ENCODE peak calls at places on chromosomes 5 and 9, in seven cellular contexts. X, Y, T, G, E, P and U are unnamed samples.

GRCh38 chr5:140840978-140841962 is at the start of gene PCDHA8:
- DNase-seq in X (peak; percentile 58), Y (no peak), T (no peak), G (no peak), E (no peak), P (no peak), U (no peak)

GRCh38 chr9:123548749-123549545 is 192.9 kb downstream of the CRB2 start:
- DNase-seq in X (no peak), Y (no peak), T (no peak), G (no peak), E (no peak), P (no peak), U (no peak)

GRCh38 chr9:23842531-23843129 is 16.6 kb upstream of the ELAVL2 start:
- DNase-seq in X (no peak), Y (no peak), T (no peak), G (no peak), E (no peak), P (no peak), U (no peak)

GRCh38 chr5:41641621-41642020 is 131.2 kb upstream of the PLCXD3 start:
- DNase-seq in X (no peak), Y (no peak), T (no peak), G (no peak), E (no peak), P (no peak), U (no peak)

GRCh38 chr5:157709346-157709745 is 21.9 kb upstream of the THG1L start:
- DNase-seq in X (no peak), Y (no peak), T (no peak), G (no peak), E (no peak), P (no peak), U (no peak)

GRCh38 chr5:10985711-10986110 is 224.7 kb upstream of the DAP start:
- DNase-seq in X (no peak), Y (no peak), T (no peak), G (no peak), E (no peak), P (no peak), U (no peak)

GRCh38 chr5:145479862-145480261 is 355.3 kb downstream of the PRELID2 start:
- DNase-seq in X (no peak), Y (no peak), T (no peak), G (no peak), E (no peak), P (no peak), U (no peak)

GRCh38 chr9:92740446-92740961 is 24.1 kb downstream of the BICD2 start:
- DNase-seq in X (no peak), Y (no peak), T (no peak), G (no peak), E (no peak), P (no peak), U (no peak)

GRCh38 chr5:52738095-52738506 is 49.6 kb upstream of the ITGA1 start:
- DNase-seq in X (no peak), Y (no peak), T (no peak), G (peak; percentile 14), E (no peak), P (no peak), U (no peak)

GRCh38 chr9:90961375-90961774 is 159.8 kb downstream of the SYK start:
- DNase-seq in X (no peak), Y (no peak), T (no peak), G (peak; percentile 38), E (no peak), P (peak; percentile 30), U (no peak)

GRCh38 chr9:85508616-85509015 is 233.1 kb downstream of the AGTPBP1 start:
- DNase-seq in X (no peak), Y (no peak), T (no peak), G (no peak), E (no peak), P (no peak), U (no peak)

GRCh38 chr5:39716532-39716971 is 291.8 kb upstream of the DAB2 start:
- DNase-seq in X (peak; percentile 51), Y (no peak), T (no peak), G (peak; percentile 56), E (no peak), P (no peak), U (no peak)

GRCh38 chr9:4689687-4690104 is 10.3 kb downstream of the CDC37L1 start:
- DNase-seq in X (no peak), Y (no peak), T (no peak), G (no peak), E (no peak), P (no peak), U (no peak)

GRCh38 chr9:81823672-81824554 is 104.3 kb upstream of the SPATA31D4 start:
- DNase-seq in X (no peak), Y (no peak), T (no peak), G (no peak), E (no peak), P (no peak), U (no peak)

GRCh38 chr5:172414618-172415599 is 39.4 kb downstream of the SH3PXD2B start:
- DNase-seq in X (no peak), Y (peak; percentile 45), T (peak; percentile 96), G (peak; percentile 55), E (no peak), P (no peak), U (no peak)

GRCh38 chr9:78326564-78326963 is 29.6 kb downstream of the PSAT1 start:
- DNase-seq in X (no peak), Y (no peak), T (no peak), G (no peak), E (no peak), P (no peak), U (no peak)

GRCh38 chr9:1505489-1505888 is 455.3 kb downstream of the DMRT2 start:
- DNase-seq in X (no peak), Y (no peak), T (no peak), G (no peak), E (no peak), P (no peak), U (no peak)

GRCh38 chr9:113516840-113517577 is 53.5 kb downstream of the RGS3 start:
- DNase-seq in X (no peak), Y (no peak), T (no peak), G (no peak), E (no peak), P (no peak), U (no peak)

DNA sequence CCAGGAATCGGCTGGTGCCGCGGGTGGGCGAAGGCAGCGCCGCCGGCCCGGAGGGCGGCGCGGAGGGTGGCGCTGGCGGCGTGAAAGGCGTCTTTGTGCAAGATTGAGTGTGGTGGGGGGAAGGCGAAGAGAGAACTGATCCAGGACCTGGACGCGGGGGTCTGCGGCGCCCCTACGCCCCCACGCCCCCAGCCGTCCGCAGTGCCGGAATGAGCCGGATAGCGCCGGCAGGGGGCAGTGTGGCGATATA is 4.5 kb upstream of the RGMB start:
- DNase-seq in X (peak; percentile 69), Y (peak; percentile 45), T (no peak), G (no peak), E (peak; percentile 5), P (peak; percentile 55), U (no peak)
- TF ChIP-seq CTCF in X (peak; percentile 79), Y (peak; percentile 68), T (no peak), G (peak; percentile 54), E (peak; percentile 69), P (peak; percentile 67), U (peak; percentile 83)

GRCh38 chr5:115841382-115842088 is at the start of the genes AP3S1 and ATG12:
- DNase-seq in X (peak; percentile 89), Y (peak; percentile 90), T (peak; percentile 95), G (peak; percentile 90), E (peak; percentile 88), P (peak; percentile 92), U (peak; percentile 46)

GRCh38 chr5:115843444-115844130 is 1.9 kb downstream of the AP3S1 start:
- DNase-seq in X (no peak), Y (no peak), T (no peak), G (no peak), E (no peak), P (no peak), U (no peak)

GRCh38 chr5:115842952-115843351 is 1.2 kb downstream of the AP3S1 start:
- DNase-seq in X (no peak), Y (no peak), T (no peak), G (no peak), E (no peak), P (no peak), U (no peak)

GRCh38 chr5:115840825-115841224 is 540 bp downstream of the ATG12 start:
- DNase-seq in X (no peak), Y (no peak), T (no peak), G (no peak), E (no peak), P (no peak), U (no peak)

DNA sequence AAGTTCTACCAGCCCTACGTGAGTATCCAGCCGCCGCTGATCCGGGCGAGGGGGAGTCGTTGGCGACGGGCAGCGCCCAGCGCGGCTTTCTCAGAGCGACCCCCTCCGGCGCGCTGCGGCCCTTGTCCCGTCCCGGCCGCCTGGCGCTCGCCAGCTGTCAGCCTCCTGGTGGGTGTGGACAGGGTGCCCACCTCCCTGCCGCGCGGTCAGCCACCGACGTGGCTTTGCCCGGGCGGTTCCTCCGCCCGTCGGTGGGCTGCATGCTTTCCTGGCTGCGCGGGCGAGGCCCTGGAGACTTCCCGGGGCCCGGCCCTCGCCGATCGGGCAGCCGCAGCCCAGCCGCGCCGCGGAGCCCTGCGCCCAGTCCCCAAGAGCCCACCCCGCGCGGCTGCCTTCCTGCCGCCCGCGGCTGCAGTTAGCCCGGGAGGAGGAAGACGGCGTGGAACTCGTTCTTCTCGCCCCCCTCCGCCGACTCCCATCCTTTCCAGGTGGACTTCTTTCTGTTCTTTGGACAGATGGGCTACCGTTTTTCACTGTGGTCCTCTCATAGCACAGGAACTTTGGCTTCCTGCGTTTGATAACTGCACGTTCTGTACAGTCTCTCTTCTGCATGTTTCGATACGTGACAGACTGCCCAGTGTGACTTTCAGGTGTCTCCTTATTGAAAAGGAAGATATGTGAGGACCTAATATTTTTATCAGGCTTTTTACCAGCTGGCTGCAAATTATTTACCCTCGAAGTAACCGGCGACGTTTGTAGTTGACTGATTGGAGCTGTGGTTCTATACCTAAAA is 550 bp downstream of the AP3S1 start:
- DNase-seq in X (peak; percentile 75), Y (no peak), T (no peak), G (no peak), E (no peak), P (no peak), U (no peak)
- TF ChIP-seq CTCF in X (no peak), Y (peak; percentile 41), T (no peak), G (peak; percentile 4), E (peak; percentile 23), P (peak; percentile 47), U (peak; percentile 34)

GRCh38 chr9:134558124-134558805 is 83.3 kb upstream of the COL5A1 start:
- DNase-seq in X (no peak), Y (no peak), T (peak; percentile 19), G (no peak), E (no peak), P (no peak), U (no peak)
- TF ChIP-seq CTCF in X (no peak), Y (no peak), T (no peak), G (no peak), E (no peak), P (no peak), U (no peak)

GRCh38 chr5:143648696-143649095 is 163.3 kb upstream of the HMHB1 start:
- DNase-seq in X (peak; percentile 5), Y (no peak), T (no peak), G (no peak), E (no peak), P (no peak), U (no peak)
- TF ChIP-seq CTCF in X (peak; percentile 35), Y (peak; percentile 31), T (no peak), G (no peak), E (no peak), P (peak; percentile 12), U (no peak)

DNA sequence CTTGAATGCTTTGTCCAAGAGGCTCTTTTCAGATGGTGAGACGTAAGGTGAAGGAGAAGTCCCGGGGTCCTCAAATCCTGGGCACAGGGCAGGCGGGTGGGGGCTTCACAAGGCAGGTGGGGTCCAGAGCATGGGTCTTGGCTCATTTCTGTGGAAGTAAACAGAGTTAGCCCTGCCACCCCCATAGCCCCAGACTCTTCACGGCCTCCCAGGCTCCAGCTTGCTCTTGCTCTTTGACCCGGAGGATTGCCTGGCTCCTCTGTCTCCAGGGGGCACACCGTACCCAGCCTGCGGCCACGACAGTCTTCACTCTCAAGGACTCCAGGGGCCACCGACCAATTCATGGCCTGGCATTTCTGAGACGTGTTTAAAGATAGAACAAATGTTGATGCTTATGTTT is 28.8 kb upstream of the POMT1 start:
- DNase-seq in X (no peak), Y (no peak), T (peak; percentile 55), G (no peak), E (no peak), P (no peak), U (no peak)
- TF ChIP-seq CTCF in X (no peak), Y (no peak), T (no peak), G (no peak), E (no peak), P (no peak), U (no peak)